ENCODE peak calls at places on chromosomes 6 and 20, in four cellular contexts. N, F, P and M are unnamed samples.

GRCh38 chr6:105642708-105643107 is 239.8 kb upstream of the PREP start:
- DNase-seq in N (peak), F (no peak), P (no peak), M (no peak)

GRCh38 chr6:165308926-165309731 is at the start of gene C6orf118:
- DNase-seq in P (no peak), F (no peak), N (peak), M (no peak)

GRCh38 chr6:165939047-165939446 is 228.6 kb downstream of the TBXT start:
- DNase-seq in N (no peak), P (no peak), F (no peak), M (no peak)

GRCh38 chr6:12007915-12008286 is 4.2 kb upstream of the HIVEP1 start:
- DNase-seq in N (no peak), P (no peak), F (no peak), M (no peak)

GRCh38 chr20:59811681-59812171 is 121.7 kb downstream of the SYCP2 start:
- DNase-seq in P (no peak), F (peak), N (no peak), M (peak)

GRCh38 chr6:77463308-77463880 is at the start of gene HTR1B:
- DNase-seq in N (no peak), F (no peak), P (no peak), M (no peak)

GRCh38 chr20:38939686-38940085 is 13.5 kb downstream of the FAM83D start:
- DNase-seq in P (no peak), N (no peak), F (no peak), M (no peak)

GRCh38 chr6:32982702-32983492 is 14.5 kb downstream of the BRD2 start:
- DNase-seq in N (no peak), P (no peak), F (no peak), M (no peak)

GRCh38 chr6:83190596-83190995 is 2.5 kb downstream of the PGM3 start:
- DNase-seq in N (no peak), F (no peak), P (no peak), M (no peak)

GRCh38 chr6:56911847-56912246 is 43.1 kb upstream of the BEND6 start:
- DNase-seq in P (no peak), N (peak), F (no peak), M (no peak)

GRCh38 chr6:109121411-109121810 is 26.1 kb downstream of the CEP57L1 start:
- DNase-seq in F (no peak), P (no peak), N (no peak), M (no peak)

GRCh38 chr6:46210294-46210693 is 39.5 kb upstream of the ENPP5 start:
- DNase-seq in P (no peak), N (no peak), F (no peak), M (no peak)

GRCh38 chr20:32582659-32583580 is 2.2 kb downstream of the NOL4L start:
- DNase-seq in N (no peak), P (peak), F (no peak), M (no peak)

GRCh38 chr6:147922764-147923163 is 414.3 kb downstream of the SAMD5 start:
- DNase-seq in F (no peak), N (no peak), P (no peak), M (no peak)

GRCh38 chr20:62088258-62089127 is 22.8 kb upstream of the TAF4 start:
- DNase-seq in F (no peak), P (no peak), N (peak), M (no peak)